ENCODE peak calls at places on chromosome 16, in five cellular contexts. Y is colonic mucosa, R is left ventricle myocardium inferior, P is NT2/D1, L is OCI-LY7. D is an unnamed sample.

GRCh38 chr16:25045696-25046381 is 30.7 kb upstream of the ARHGAP17 start:
- DNase-seq in Y (no peak), R (no peak), P (no peak), L (no peak), D (no peak)

GRCh38 chr16:69329369-69330285 is 761 bp downstream of the PDF start:
- DNase-seq in Y (peak; percentile 49), R (no peak), P (no peak), L (peak; percentile 59), D (no peak)

GRCh38 chr16:30567160-30567990 is 4.1 kb downstream of the ZNF688 start:
- DNase-seq in Y (no peak), R (no peak), P (no peak), L (no peak), D (no peak)

GRCh38 chr16:11743308-11744074 is 834 bp upstream of the TXNDC11 start:
- DNase-seq in Y (peak; percentile 45), R (no peak), P (no peak), L (peak; percentile 52), D (peak; percentile 10)

GRCh38 chr16:64077242-64077641 is 1044.6 kb downstream of the CDH11 start:
- DNase-seq in Y (no peak), R (no peak), P (no peak), L (peak; percentile 55), D (no peak)

GRCh38 chr16:4140652-4141051 is 24.4 kb upstream of the ADCY9 start:
- DNase-seq in Y (no peak), R (no peak), P (no peak), L (no peak), D (no peak)

GRCh38 chr16:71499775-71500364 is 10.7 kb upstream of the ZNF19 start:
- DNase-seq in Y (peak; percentile 37), R (no peak), P (peak; percentile 66), L (peak; percentile 69), D (no peak)

GRCh38 chr16:16780588-16780987 is 401.6 kb downstream of the NPIPA7 start:
- DNase-seq in Y (no peak), R (no peak), P (peak; percentile 90), L (no peak), D (no peak)

GRCh38 chr16:1749152-1750117 is 21.9 kb downstream of the NME3 start:
- DNase-seq in Y (no peak), R (no peak), P (no peak), L (no peak), D (no peak)

GRCh38 chr16:23505180-23505665 is 5.1 kb downstream of the GGA2 start:
- DNase-seq in Y (no peak), R (no peak), P (no peak), L (no peak), D (no peak)
- H3K4me1 ChIP-seq in Y (peaks cover 6% of the 10 kb centered on the region), R (peaks cover 92% of the 10 kb centered on the region), P (peaks cover 16% of the 10 kb centered on the region), L (peaks cover 71% of the 10 kb centered on the region), D (peaks cover 97% of the 10 kb centered on the region)

GRCh38 chr16:56910654-56911539 is 21.0 kb upstream of the HERPUD1 start:
- DNase-seq in Y (no peak), R (no peak), P (no peak), L (peak; percentile 63), D (no peak)
- H3K4me1 ChIP-seq in Y (no peaks in the 10 kb centered on the region), R (peaks cover 42% of the 10 kb centered on the region), P (peaks cover 10% of the 10 kb centered on the region), L (peaks cover 67% of the 10 kb centered on the region), D (peaks cover 5% of the 10 kb centered on the region)

DNA sequence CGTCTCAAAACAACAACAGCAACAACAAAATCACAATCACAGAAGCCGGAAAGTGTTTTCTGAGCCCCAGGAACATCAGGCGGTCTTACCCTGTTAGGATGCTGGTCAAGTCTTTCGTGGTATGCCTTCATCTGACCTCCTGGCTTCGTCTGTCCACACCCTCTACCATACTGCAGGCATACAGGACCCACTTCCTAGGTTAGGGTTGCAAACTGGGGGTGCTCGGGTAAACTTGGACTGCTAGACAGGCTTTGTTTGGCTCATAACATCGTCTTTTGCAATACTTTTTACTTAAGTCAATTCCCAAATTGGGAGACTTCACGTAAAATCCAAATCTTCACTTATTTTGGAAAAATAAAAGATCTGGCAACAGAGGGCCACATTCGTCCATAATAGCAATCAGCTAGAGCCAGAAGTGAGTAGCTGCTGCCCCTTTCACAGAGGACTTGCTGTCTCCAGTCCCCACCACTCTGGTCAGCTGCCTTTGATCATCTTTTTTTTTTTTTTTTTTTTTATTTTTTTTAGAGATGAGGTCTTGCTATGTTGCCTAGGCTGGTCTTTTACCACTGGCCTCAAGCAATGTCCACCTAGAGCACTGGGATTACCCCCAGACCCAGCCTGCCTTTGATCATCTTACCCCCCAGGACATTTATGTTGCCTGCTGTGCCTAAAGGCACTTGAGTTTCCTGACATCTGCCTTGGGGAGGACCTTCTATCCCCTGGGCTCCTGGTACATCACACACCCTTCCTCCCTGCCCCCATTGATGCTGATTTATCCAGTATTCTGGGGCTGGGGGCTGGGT is 30.1 kb downstream of the CHD9 start:
- DNase-seq in Y (no peak), R (no peak), P (no peak), L (no peak), D (no peak)
- H3K4me1 ChIP-seq in Y (peaks cover 4% of the 10 kb centered on the region), R (peaks cover 91% of the 10 kb centered on the region), P (peaks cover 22% of the 10 kb centered on the region), L (peaks cover 37% of the 10 kb centered on the region), D (peaks cover 50% of the 10 kb centered on the region)

GRCh38 chr16:47492036-47492427 is 30.9 kb downstream of the PHKB start:
- DNase-seq in Y (no peak), R (no peak), P (peak; percentile 15), L (peak; percentile 24), D (no peak)

GRCh38 chr16:47492428-47493357 is 31.6 kb downstream of the PHKB start:
- DNase-seq in Y (peak; percentile 58), R (peak; percentile 82), P (peak; percentile 5), L (peak; percentile 82), D (peak; percentile 12)

GRCh38 chr16:47493358-47494337 is 32.5 kb downstream of the PHKB start:
- DNase-seq in Y (no peak), R (no peak), P (no peak), L (peak; percentile 64), D (no peak)

GRCh38 chr16:47488051-47488450 is 26.9 kb downstream of the PHKB start:
- DNase-seq in Y (no peak), R (no peak), P (no peak), L (no peak), D (no peak)

DNA sequence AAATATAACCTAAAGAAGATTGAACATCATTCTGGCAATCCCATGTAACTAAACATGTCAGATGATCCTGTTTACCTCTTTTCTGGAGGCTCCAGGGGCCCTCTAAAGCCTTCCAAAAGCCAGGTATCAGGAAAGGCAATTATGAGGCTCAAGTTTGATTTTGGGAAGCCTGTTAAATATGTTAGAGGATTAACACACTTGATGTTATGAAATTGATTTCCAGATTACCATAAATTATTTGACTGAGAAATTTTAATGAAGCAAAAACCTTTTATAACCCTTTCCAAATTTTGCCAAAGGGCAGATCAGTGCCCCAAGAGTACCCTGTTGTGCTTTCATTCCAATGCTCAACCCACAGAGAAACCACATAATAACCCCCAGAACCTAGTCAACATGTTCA is 29.3 kb downstream of the PHKB start:
- DNase-seq in Y (no peak), R (no peak), P (no peak), L (no peak), D (no peak)
- H3K4me1 ChIP-seq in Y (no peaks in the 10 kb centered on the region), R (peaks cover 49% of the 10 kb centered on the region), P (peaks cover 3% of the 10 kb centered on the region), L (peaks cover 57% of the 10 kb centered on the region), D (no peaks in the 10 kb centered on the region)

GRCh38 chr16:49700222-49700927 is 155.5 kb downstream of the ZNF423 start:
- DNase-seq in Y (peak; percentile 24), R (peak; percentile 36), P (no peak), L (no peak), D (no peak)
- H3K4me1 ChIP-seq in Y (no peaks in the 10 kb centered on the region), R (peaks cover 57% of the 10 kb centered on the region), P (peaks cover 30% of the 10 kb centered on the region), L (no peaks in the 10 kb centered on the region), D (peaks cover 38% of the 10 kb centered on the region)

GRCh38 chr16:89317101-89317671 is 99.7 kb downstream of the ZNF778 start:
- DNase-seq in Y (peak; percentile 66), R (no peak), P (no peak), L (no peak), D (no peak)
- H3K4me1 ChIP-seq in Y (peaks cover 43% of the 10 kb centered on the region), R (peaks cover 99% of the 10 kb centered on the region), P (peaks cover 54% of the 10 kb centered on the region), L (peaks cover 38% of the 10 kb centered on the region), D (peaks cover 79% of the 10 kb centered on the region)

DNA sequence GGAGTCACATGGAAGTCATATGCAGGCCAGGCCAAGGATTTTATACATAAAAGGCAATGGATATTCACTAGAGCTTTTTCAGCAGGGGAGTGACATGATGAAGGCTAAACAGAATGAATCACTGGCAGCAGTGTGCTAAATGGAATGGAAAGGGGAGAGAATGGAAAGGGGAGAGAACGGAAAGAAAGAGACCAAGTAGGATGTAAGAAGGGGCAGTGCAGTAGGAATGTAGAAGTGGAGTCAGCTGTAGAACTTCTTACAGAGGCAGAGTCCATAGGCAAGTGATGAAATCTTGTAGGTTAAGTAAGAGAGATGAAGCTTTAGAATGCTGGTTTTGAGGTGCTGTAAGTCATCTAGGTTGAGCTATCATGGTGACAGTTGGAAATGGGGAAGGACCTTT is 13.1 kb upstream of the NETO2 start:
- DNase-seq in Y (no peak), R (no peak), P (no peak), L (no peak), D (no peak)
- H3K4me1 ChIP-seq in Y (no peaks in the 10 kb centered on the region), R (no peaks in the 10 kb centered on the region), P (no peaks in the 10 kb centered on the region), L (no peaks in the 10 kb centered on the region), D (no peaks in the 10 kb centered on the region)

GRCh38 chr16:67864594-67864993 is 8.3 kb upstream of the EDC4 start:
- DNase-seq in Y (no peak), R (no peak), P (no peak), L (no peak), D (no peak)

GRCh38 chr16:67865318-67865717 is 7.5 kb upstream of the EDC4 start:
- DNase-seq in Y (no peak), R (no peak), P (no peak), L (peak; percentile 38), D (no peak)

GRCh38 chr16:67860589-67861398 is 12.1 kb upstream of the EDC4 start:
- DNase-seq in Y (no peak), R (no peak), P (no peak), L (no peak), D (no peak)

GRCh38 chr16:67861877-67862276 is 11.0 kb upstream of the EDC4 start:
- DNase-seq in Y (no peak), R (no peak), P (no peak), L (no peak), D (no peak)

DNA sequence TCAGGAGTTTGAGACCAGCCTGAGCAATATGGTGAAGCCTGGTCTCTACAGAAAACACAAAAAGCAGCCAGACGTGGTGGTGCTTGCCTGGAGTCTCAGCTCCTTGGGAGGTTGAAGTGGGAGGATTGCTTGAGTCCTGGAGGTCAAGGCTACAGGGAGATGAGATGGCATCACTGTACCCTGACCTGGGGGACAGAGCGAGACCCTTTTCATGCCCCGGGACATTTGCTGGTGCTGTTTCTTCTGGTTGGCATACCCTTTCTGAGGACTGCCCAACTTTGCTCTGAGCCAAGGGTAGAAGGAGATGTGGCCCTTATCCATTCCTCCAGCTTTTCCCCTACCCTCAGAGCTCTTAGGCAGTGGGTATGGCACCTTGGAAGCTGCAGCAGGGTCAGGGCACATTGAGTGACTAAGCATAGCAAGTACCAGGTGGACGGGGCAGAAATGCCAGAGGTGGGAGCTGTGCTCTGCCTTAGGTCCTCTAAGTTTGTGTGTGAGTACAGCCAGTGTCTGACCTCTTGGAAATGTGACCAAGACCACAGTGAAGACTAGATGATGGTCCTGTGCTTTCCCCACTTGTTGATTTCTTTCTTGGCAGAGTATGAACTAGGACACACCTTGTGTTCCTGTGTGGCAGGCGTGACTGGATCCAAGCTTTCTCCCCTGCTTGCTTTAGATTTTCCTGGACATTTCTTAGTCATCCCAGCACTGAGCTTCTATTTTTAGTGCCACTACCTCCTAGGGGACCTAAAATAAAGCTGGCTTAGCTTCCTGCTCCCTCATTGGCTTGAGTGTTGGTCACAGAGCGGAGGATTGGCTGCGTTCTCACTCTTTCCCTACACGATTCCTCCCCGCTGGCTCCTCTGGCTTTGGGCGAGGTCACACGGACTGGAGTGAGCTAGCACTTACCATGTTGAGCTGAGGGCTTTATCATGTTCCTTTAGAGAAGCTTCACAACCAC is 9.9 kb upstream of the EDC4 start:
- DNase-seq in Y (no peak), R (peak; percentile 77), P (no peak), L (no peak), D (no peak)
- H3K4me1 ChIP-seq in Y (peaks cover 8% of the 10 kb centered on the region), R (peaks cover 75% of the 10 kb centered on the region), P (peaks cover 17% of the 10 kb centered on the region), L (no peaks in the 10 kb centered on the region), D (peaks cover 30% of the 10 kb centered on the region)

D was measured in esophagus squamous epithelium.